ENCODE peak calls at places on chromosomes 2 and 18, in five cellular contexts. O, P, H, G and W are unnamed samples. For H3K4me1, the result is how much of the 10 kb centered on the place peaks cover.

GRCh38 chr18:23135679-23136325 is 517 bp downstream of the CABLES1 start:
- DNase-seq in H (peak), G (no peak), O (peak), P (no peak), W (no peak)

GRCh38 chr18:48850891-48851302 is 99.9 kb downstream of the SMAD7 start:
- DNase-seq in H (no peak), G (no peak), O (no peak), P (no peak), W (no peak)

GRCh38 chr2:30800159-30800558 is 7.1 kb downstream of the CAPN13 start:
- DNase-seq in O (no peak), H (no peak), P (no peak), G (no peak), W (no peak)

GRCh38 chr2:133346654-133347053 is 221.6 kb downstream of the NCKAP5 start:
- DNase-seq in H (no peak), P (no peak), G (no peak), O (no peak), W (no peak)

GRCh38 chr2:239277401-239278085 is 123.3 kb downstream of the HDAC4 start:
- DNase-seq in H (peak), P (peak), G (no peak), O (peak), W (no peak)

GRCh38 chr2:7473135-7473771 is 556.0 kb downstream of the RNF144A start:
- DNase-seq in P (no peak), O (no peak), G (no peak), H (no peak), W (no peak)

GRCh38 chr18:42229211-42230210 is 274.5 kb downstream of the PIK3C3 start:
- DNase-seq in H (no peak), G (no peak), P (no peak), O (no peak), W (no peak)

GRCh38 chr18:63264871-63265270 is 54.7 kb downstream of the BCL2 start:
- DNase-seq in O (no peak), H (no peak), P (no peak), G (no peak), W (no peak)

GRCh38 chr2:33583194-33583938 is 15.7 kb downstream of the FAM98A start:
- DNase-seq in G (peak), P (no peak), O (no peak), H (no peak), W (no peak)

GRCh38 chr2:676647-677055 is 555 bp downstream of the TMEM18 start:
- DNase-seq in G (peak), H (peak), P (peak), O (peak), W (peak)

GRCh38 chr2:164420787-164421186 is 200.5 kb downstream of the GRB14 start:
- DNase-seq in H (no peak), O (no peak), P (no peak), G (no peak), W (no peak)

GRCh38 chr2:160482673-160483072 is 10.9 kb downstream of the RBMS1 start:
- DNase-seq in G (no peak), P (no peak), H (no peak), O (no peak), W (no peak)

GRCh38 chr18:24176727-24177416 is 38.0 kb downstream of the CABYR start:
- DNase-seq in H (peak), O (peak), P (no peak), G (no peak), W (no peak)

GRCh38 chr2:182943339-182943738 is 76.9 kb upstream of the FRZB start:
- DNase-seq in P (no peak), O (no peak), H (no peak), G (no peak), W (no peak)

GRCh38 chr2:240259201-240259923 is 118.9 kb upstream of the OTOS start:
- DNase-seq in G (peak), O (no peak), H (no peak), P (no peak), W (peak)

GRCh38 chr2:38315707-38316333 is 61.3 kb downstream of the ATL2 start:
- DNase-seq in P (no peak), H (no peak), G (peak), O (no peak), W (no peak)

GRCh38 chr2:168841445-168841844 is 39.0 kb downstream of the NOSTRIN start:
- DNase-seq in G (no peak), P (no peak), O (no peak), H (no peak), W (no peak)

GRCh38 chr2:3504741-3505140 is 14.6 kb downstream of the ADI1 start:
- DNase-seq in P (no peak), G (no peak), O (no peak), H (no peak), W (no peak)

GRCh38 chr2:45938649-45939511 is 287.4 kb downstream of the PRKCE start:
- DNase-seq in P (peak), H (peak), G (peak), O (peak), W (peak)

GRCh38 chr18:66013976-66014375 is 263.2 kb downstream of the CDH7 start:
- DNase-seq in H (no peak), G (peak), O (no peak), P (no peak), W (no peak)

GRCh38 chr18:76687271-76688006 is 134.9 kb upstream of the ZNF236 start:
- DNase-seq in P (no peak), O (no peak), G (peak), H (no peak), W (no peak)

GRCh38 chr2:228675042-228675441 is 493.6 kb upstream of the SPHKAP start:
- DNase-seq in P (no peak), H (no peak), O (no peak), G (no peak), W (no peak)

GRCh38 chr18:13003466-13003896 is 12.3 kb downstream of the CEP192 start:
- DNase-seq in G (no peak), P (no peak), H (peak), O (no peak), W (no peak)

GRCh38 chr2:67070826-67071225 is 326.3 kb upstream of the ETAA1 start:
- DNase-seq in H (no peak), G (no peak), P (no peak), O (no peak), W (no peak)

GRCh38 chr18:44130365-44130942 is 550.2 kb upstream of the SETBP1 start:
- DNase-seq in O (peak), P (no peak), H (no peak), G (no peak), W (no peak)

GRCh38 chr2:189751080-189751658 is 11.4 kb downstream of the OSGEPL1 start:
- DNase-seq in O (peak), P (no peak), H (peak), G (no peak), W (no peak)

GRCh38 chr2:237435844-237436590 is 22.1 kb upstream of the COL6A3 start:
- DNase-seq in G (no peak), P (no peak), O (no peak), H (no peak), W (no peak)

GRCh38 chr18:12639990-12640880 is 17.7 kb downstream of the SPIRE1 start:
- DNase-seq in O (no peak), P (no peak), G (no peak), H (no peak), W (no peak)

GRCh38 chr2:75495862-75496261 is 64.9 kb downstream of the EVA1A start:
- DNase-seq in G (no peak), H (no peak), O (no peak), P (no peak), W (no peak)
- H3K4me1 ChIP-seq in G (under half), H (under half), O (under half), P (under half), W (under half)

GRCh38 chr2:130391872-130392670 is 36.2 kb downstream of the PTPN18 start:
- DNase-seq in O (no peak), H (no peak), G (peak), P (no peak), W (no peak)
- TF ChIP-seq CTCF in O (no peak), H (no peak), G (no peak), P (no peak), W (no peak)

DNA sequence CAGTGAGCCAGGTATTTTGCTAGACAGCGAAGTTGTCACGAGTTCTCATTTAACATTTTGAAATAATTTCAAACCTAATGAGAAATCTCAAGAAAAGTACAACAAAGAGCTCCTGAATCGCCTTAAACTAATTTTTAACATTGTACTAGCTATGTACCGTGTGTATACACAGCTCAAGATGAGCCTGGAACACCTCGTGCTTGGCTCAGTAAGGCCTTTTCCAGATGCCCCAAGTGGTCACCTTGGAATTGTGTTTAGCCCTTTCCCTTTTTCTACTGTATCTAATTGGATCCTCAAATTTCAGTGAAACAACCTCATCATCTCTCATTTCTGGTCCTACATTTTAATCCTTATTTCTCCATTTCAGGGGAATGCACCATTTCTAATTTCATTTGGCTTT is 7.2 kb downstream of the PTPN4 start:
- DNase-seq in H (no peak), O (no peak), G (peak), P (no peak), W (no peak)
- H3K27ac ChIP-seq in H (no peak), O (no peak), G (no peak), P (no peak), W (no peak)

GRCh38 chr2:119463990-119464389 is 32.3 kb downstream of the TMEM37 start:
- DNase-seq in G (no peak), O (no peak), P (no peak), H (no peak), W (no peak)

GRCh38 chr2:119464977-119465376 is 33.3 kb downstream of the TMEM37 start:
- DNase-seq in G (no peak), P (no peak), H (no peak), O (no peak), W (no peak)

GRCh38 chr2:119462574-119462973 is 30.9 kb downstream of the TMEM37 start:
- DNase-seq in O (no peak), H (no peak), P (no peak), G (no peak), W (no peak)

GRCh38 chr2:119461811-119462210 is 30.2 kb downstream of the TMEM37 start:
- DNase-seq in H (no peak), O (no peak), P (no peak), G (no peak), W (no peak)

GRCh38 chr2:119463136-119463535 is 31.5 kb downstream of the TMEM37 start:
- DNase-seq in P (no peak), O (no peak), G (no peak), H (no peak), W (no peak)
- H3K4me1 ChIP-seq in P (under half), O (under half), G (under half), H (under half), W (under half)

GRCh38 chr18:365651-366050 is 97.8 kb upstream of the THOC1 start:
- DNase-seq in G (no peak), P (no peak), H (no peak), O (no peak), W (no peak)

GRCh38 chr18:362914-363295 is 95.1 kb upstream of the THOC1 start:
- DNase-seq in P (no peak), G (no peak), H (no peak), O (no peak), W (no peak)

GRCh38 chr18:364221-364620 is 96.4 kb upstream of the THOC1 start:
- DNase-seq in P (no peak), O (no peak), H (no peak), G (no peak), W (no peak)

GRCh38 chr18:361941-362913 is 94.4 kb upstream of the THOC1 start:
- DNase-seq in P (no peak), H (no peak), O (no peak), G (peak), W (no peak)

DNA sequence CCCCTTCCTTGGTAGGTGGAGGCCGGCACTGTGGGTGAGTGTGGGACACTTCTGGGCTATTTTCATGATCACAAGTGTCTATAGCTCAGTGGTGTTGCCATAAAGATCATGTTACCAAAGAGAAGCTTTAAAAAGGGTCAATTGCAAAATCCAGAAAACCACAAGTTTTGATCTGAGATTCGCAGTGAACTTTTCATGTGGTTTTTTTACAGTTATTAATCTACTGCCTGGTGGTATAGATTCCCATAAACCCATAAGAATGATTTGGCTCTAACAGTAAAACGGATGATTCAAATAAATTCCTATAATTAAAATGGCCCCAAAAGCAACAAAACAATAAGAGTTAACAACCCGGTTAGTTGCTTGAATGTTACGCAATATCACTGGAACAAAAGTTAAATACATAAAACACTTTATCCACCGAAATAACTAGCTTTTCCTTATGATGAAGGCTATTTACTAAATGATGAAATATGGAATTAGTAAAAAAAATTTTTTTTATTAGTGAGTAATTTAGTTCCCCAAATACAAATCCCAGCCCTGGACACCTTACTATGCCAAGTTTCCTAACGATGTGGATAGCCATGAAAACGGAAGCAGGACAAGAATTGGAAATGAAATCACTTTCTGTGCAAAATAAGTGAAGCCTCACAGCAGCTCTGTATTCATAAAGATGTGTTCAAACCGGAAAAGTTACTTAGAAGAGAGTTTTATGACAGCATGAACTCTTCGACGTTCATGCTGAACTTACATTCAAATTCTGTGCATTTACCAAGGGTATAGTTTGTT is 95.7 kb upstream of the THOC1 start:
- DNase-seq in H (no peak), O (no peak), G (peak), P (no peak), W (no peak)
- TF ChIP-seq CTCF in H (no peak), O (no peak), G (no peak), P (no peak), W (no peak)

GRCh38 chr2:85578243-85579180 is 1.1 kb downstream of the VAMP8 start:
- DNase-seq in P (no peak), H (peak), O (peak), G (peak), W (no peak)

GRCh38 chr2:85579266-85579935 is 2.0 kb downstream of the VAMP8 start:
- DNase-seq in G (no peak), P (no peak), H (no peak), O (no peak), W (no peak)

GRCh38 chr2:85577386-85578242 is at the start of gene VAMP8:
- DNase-seq in H (peak), P (peak), O (peak), G (peak), W (no peak)

GRCh38 chr2:85575739-85576138 is 1.6 kb upstream of the VAMP8 start:
- DNase-seq in G (no peak), H (no peak), O (no peak), P (no peak), W (no peak)

GRCh38 chr2:85577063-85577385 is 362 bp upstream of the VAMP8 start:
- DNase-seq in G (no peak), H (no peak), O (no peak), P (no peak), W (no peak)
- H3K27ac ChIP-seq in G (peak), H (peak), O (peak), P (peak), W (no peak)

GRCh38 chr2:44897406-44897805 is 44.1 kb upstream of the SIX3 start:
- DNase-seq in P (no peak), G (no peak), O (no peak), H (no peak), W (no peak)
- H3K4me1 ChIP-seq in P (under half), G (under half), O (under half), H (under half), W (under half)

GRCh38 chr2:127155901-127156300 is 48.9 kb upstream of the BIN1 start:
- DNase-seq in P (no peak), H (no peak), O (no peak), G (no peak), W (no peak)

GRCh38 chr2:127150996-127151395 is 44.0 kb upstream of the BIN1 start:
- DNase-seq in H (no peak), P (no peak), G (no peak), O (no peak), W (no peak)

GRCh38 chr2:127154396-127154795 is 47.4 kb upstream of the BIN1 start:
- DNase-seq in H (no peak), O (no peak), G (no peak), P (no peak), W (no peak)

GRCh38 chr2:127154985-127155650 is 48.2 kb upstream of the BIN1 start:
- DNase-seq in G (no peak), H (no peak), P (no peak), O (no peak), W (no peak)

DNA sequence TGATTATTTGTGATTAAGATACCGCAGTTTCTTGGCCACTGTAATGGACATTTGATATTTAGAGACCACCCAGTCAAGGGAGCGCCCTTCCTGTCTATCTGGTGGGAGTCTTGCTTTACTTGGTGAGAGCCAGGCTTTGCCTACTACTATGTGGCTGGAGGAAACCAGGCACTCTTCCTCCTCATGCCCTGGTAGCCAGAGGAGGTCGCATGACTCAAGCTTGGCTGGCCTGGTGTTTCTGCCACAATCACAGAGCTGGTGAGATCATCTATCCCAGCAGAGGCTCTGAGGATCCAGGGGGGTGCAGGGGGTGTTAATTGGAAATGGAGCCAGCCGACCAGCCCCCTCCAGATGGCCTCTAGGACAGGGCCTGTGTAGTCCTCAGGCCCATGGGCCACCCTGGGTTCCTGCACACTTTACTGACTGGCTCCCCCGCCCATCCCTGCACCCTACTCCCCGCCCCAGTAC is 46.8 kb upstream of the BIN1 start:
- DNase-seq in P (no peak), O (no peak), H (no peak), G (peak), W (no peak)
- TF ChIP-seq CTCF in P (no peak), O (no peak), H (no peak), G (no peak), W (no peak)